ENCODE peak calls at places on chromosomes 4 and X, in seven cellular contexts. One of them, this sample, is unnamed.

GRCh38 chr4:79964715-79965345 is 108.2 kb downstream of the ANTXR2 start:
- DNase-seq in OCI-LY7: no peak
- DNase-seq in left lung: no peak
- DNase-seq in caudate nucleus: no peak
- DNase-seq in spleen: peak; percentile 55
- DNase-seq in PC-9: no peak
- DNase-seq in CD4-positive, alpha-beta T cell: no peak
- DNase-seq in this sample: no peak

GRCh38 chr4:140726776-140727500 is 29.2 kb downstream of the TBC1D9 start:
- DNase-seq in spleen: no peak
- DNase-seq in OCI-LY7: no peak
- DNase-seq in CD4-positive, alpha-beta T cell: no peak
- DNase-seq in left lung: no peak
- DNase-seq in caudate nucleus: no peak
- DNase-seq in PC-9: peak; percentile 29
- DNase-seq in this sample: no peak

GRCh38 chrX:118502121-118502794 is 6.6 kb downstream of the DOCK11 start:
- DNase-seq in CD4-positive, alpha-beta T cell: no peak
- DNase-seq in spleen: no peak
- DNase-seq in OCI-LY7: no peak
- DNase-seq in PC-9: no peak
- DNase-seq in caudate nucleus: no peak
- DNase-seq in left lung: no peak
- DNase-seq in this sample: no peak

GRCh38 chr4:142088906-142089305 is 452.5 kb downstream of the IL15 start:
- DNase-seq in OCI-LY7: no peak
- DNase-seq in PC-9: no peak
- DNase-seq in left lung: no peak
- DNase-seq in spleen: no peak
- DNase-seq in caudate nucleus: no peak
- DNase-seq in CD4-positive, alpha-beta T cell: no peak
- DNase-seq in this sample: no peak

GRCh38 chr4:182897601-182898478 is 19.3 kb downstream of the DCTD start:
- DNase-seq in CD4-positive, alpha-beta T cell: no peak
- DNase-seq in OCI-LY7: no peak
- DNase-seq in left lung: peak; percentile 70
- DNase-seq in PC-9: no peak
- DNase-seq in caudate nucleus: no peak
- DNase-seq in spleen: no peak
- DNase-seq in this sample: peak; percentile 61

GRCh38 chrX:53265771-53266170 is 15.6 kb downstream of the IQSEC2 start:
- DNase-seq in CD4-positive, alpha-beta T cell: no peak
- DNase-seq in spleen: no peak
- DNase-seq in left lung: no peak
- DNase-seq in OCI-LY7: no peak
- DNase-seq in PC-9: no peak
- DNase-seq in caudate nucleus: no peak
- DNase-seq in this sample: no peak

GRCh38 chrX:120463241-120463640 is 5.9 kb downstream of the LAMP2 start:
- DNase-seq in caudate nucleus: no peak
- DNase-seq in left lung: no peak
- DNase-seq in spleen: no peak
- DNase-seq in PC-9: no peak
- DNase-seq in CD4-positive, alpha-beta T cell: no peak
- DNase-seq in OCI-LY7: no peak
- DNase-seq in this sample: no peak

GRCh38 chrX:133437356-133437755 is 22.1 kb upstream of the GPC4 start:
- DNase-seq in left lung: no peak
- DNase-seq in caudate nucleus: no peak
- DNase-seq in spleen: no peak
- DNase-seq in CD4-positive, alpha-beta T cell: no peak
- DNase-seq in PC-9: peak; percentile 20
- DNase-seq in OCI-LY7: no peak
- DNase-seq in this sample: no peak

GRCh38 chr4:123977623-123978022 is 581.0 kb downstream of the SPRY1 start:
- DNase-seq in CD4-positive, alpha-beta T cell: no peak
- DNase-seq in PC-9: no peak
- DNase-seq in spleen: no peak
- DNase-seq in OCI-LY7: no peak
- DNase-seq in left lung: no peak
- DNase-seq in caudate nucleus: no peak
- DNase-seq in this sample: no peak

GRCh38 chrX:44494357-44494756 is 48.3 kb downstream of the FUNDC1 start:
- DNase-seq in CD4-positive, alpha-beta T cell: no peak
- DNase-seq in OCI-LY7: no peak
- DNase-seq in spleen: no peak
- DNase-seq in left lung: no peak
- DNase-seq in caudate nucleus: no peak
- DNase-seq in PC-9: no peak
- DNase-seq in this sample: no peak

GRCh38 chrX:12951590-12951965 is 23.3 kb upstream of the TMSB4X start:
- DNase-seq in caudate nucleus: no peak
- DNase-seq in spleen: no peak
- DNase-seq in OCI-LY7: peak; percentile 52
- DNase-seq in PC-9: no peak
- DNase-seq in left lung: no peak
- DNase-seq in CD4-positive, alpha-beta T cell: no peak
- DNase-seq in this sample: no peak

GRCh38 chr4:17502764-17503163 is 9.1 kb downstream of the QDPR start:
- DNase-seq in left lung: no peak
- DNase-seq in PC-9: no peak
- DNase-seq in OCI-LY7: no peak
- DNase-seq in CD4-positive, alpha-beta T cell: no peak
- DNase-seq in caudate nucleus: no peak
- DNase-seq in spleen: no peak
- DNase-seq in this sample: no peak

GRCh38 chr4:116702949-116703348 is 382.4 kb downstream of the TRAM1L1 start:
- DNase-seq in PC-9: no peak
- DNase-seq in left lung: no peak
- DNase-seq in caudate nucleus: no peak
- DNase-seq in CD4-positive, alpha-beta T cell: no peak
- DNase-seq in spleen: no peak
- DNase-seq in OCI-LY7: peak; percentile 13
- DNase-seq in this sample: no peak

GRCh38 chrX:13088155-13088485 is 43.7 kb upstream of the FAM9C start:
- DNase-seq in spleen: peak; percentile 79
- DNase-seq in CD4-positive, alpha-beta T cell: no peak
- DNase-seq in caudate nucleus: no peak
- DNase-seq in PC-9: no peak
- DNase-seq in OCI-LY7: peak; percentile 69
- DNase-seq in left lung: no peak
- DNase-seq in this sample: no peak

GRCh38 chrX:1853916-1854315 is 239.1 kb downstream of the ASMT start:
- DNase-seq in CD4-positive, alpha-beta T cell: no peak
- DNase-seq in OCI-LY7: no peak
- DNase-seq in left lung: no peak
- DNase-seq in PC-9: no peak
- DNase-seq in caudate nucleus: no peak
- DNase-seq in spleen: no peak
- DNase-seq in this sample: no peak

GRCh38 chr4:16889945-16890344 is 8.5 kb downstream of the LDB2 start:
- DNase-seq in PC-9: no peak
- DNase-seq in left lung: no peak
- DNase-seq in spleen: no peak
- DNase-seq in OCI-LY7: no peak
- DNase-seq in caudate nucleus: no peak
- DNase-seq in CD4-positive, alpha-beta T cell: no peak
- DNase-seq in this sample: no peak

GRCh38 chr4:2643555-2643954 is 107.1 kb downstream of the FAM193A start:
- DNase-seq in left lung: no peak
- DNase-seq in PC-9: no peak
- DNase-seq in OCI-LY7: no peak
- DNase-seq in CD4-positive, alpha-beta T cell: no peak
- DNase-seq in spleen: no peak
- DNase-seq in caudate nucleus: no peak
- DNase-seq in this sample: no peak

GRCh38 chrX:56728321-56728720 is 722 bp upstream of the NBDY start:
- DNase-seq in spleen: no peak
- DNase-seq in left lung: no peak
- DNase-seq in caudate nucleus: no peak
- DNase-seq in OCI-LY7: peak; percentile 38
- DNase-seq in PC-9: no peak
- DNase-seq in CD4-positive, alpha-beta T cell: no peak
- DNase-seq in this sample: no peak

GRCh38 chr4:113073614-113074013 is 24.2 kb downstream of the ANK2 start:
- DNase-seq in caudate nucleus: no peak
- DNase-seq in spleen: no peak
- DNase-seq in left lung: no peak
- DNase-seq in PC-9: no peak
- DNase-seq in CD4-positive, alpha-beta T cell: no peak
- DNase-seq in OCI-LY7: no peak
- DNase-seq in this sample: no peak

GRCh38 chrX:53160297-53160983 is 64.6 kb downstream of the KDM5C start:
- DNase-seq in OCI-LY7: no peak
- DNase-seq in PC-9: no peak
- DNase-seq in left lung: no peak
- DNase-seq in caudate nucleus: no peak
- DNase-seq in spleen: no peak
- DNase-seq in CD4-positive, alpha-beta T cell: no peak
- DNase-seq in this sample: no peak

GRCh38 chr4:55125763-55126541 is 557 bp upstream of the KDR start:
- DNase-seq in spleen: no peak
- DNase-seq in left lung: no peak
- DNase-seq in OCI-LY7: no peak
- DNase-seq in caudate nucleus: no peak
- DNase-seq in PC-9: no peak
- DNase-seq in CD4-positive, alpha-beta T cell: no peak
- DNase-seq in this sample: no peak

GRCh38 chrX:71885099-71885498 is 25.5 kb upstream of the NHSL2 start:
- DNase-seq in CD4-positive, alpha-beta T cell: no peak
- DNase-seq in spleen: no peak
- DNase-seq in caudate nucleus: no peak
- DNase-seq in left lung: no peak
- DNase-seq in PC-9: no peak
- DNase-seq in OCI-LY7: no peak
- DNase-seq in this sample: no peak

GRCh38 chr4:187268940-187269339 is 545.3 kb upstream of the FAT1 start:
- DNase-seq in PC-9: no peak
- DNase-seq in caudate nucleus: no peak
- DNase-seq in CD4-positive, alpha-beta T cell: no peak
- DNase-seq in left lung: no peak
- DNase-seq in spleen: no peak
- DNase-seq in OCI-LY7: no peak
- DNase-seq in this sample: no peak

GRCh38 chrX:87516716-87517115 is 886 bp upstream of the KLHL4 start:
- DNase-seq in CD4-positive, alpha-beta T cell: no peak
- DNase-seq in PC-9: no peak
- DNase-seq in caudate nucleus: no peak
- DNase-seq in OCI-LY7: no peak
- DNase-seq in left lung: no peak
- DNase-seq in spleen: no peak
- DNase-seq in this sample: no peak
- H3K27ac ChIP-seq in CD4-positive, alpha-beta T cell: no peak overlapping the region
- H3K27ac ChIP-seq in PC-9: no peak overlapping the region
- H3K27ac ChIP-seq in caudate nucleus: peak overlapping the region; percentile 72
- H3K27ac ChIP-seq in OCI-LY7: no peak overlapping the region
- H3K27ac ChIP-seq in left lung: no peak overlapping the region
- H3K27ac ChIP-seq in spleen: no peak overlapping the region
- H3K27ac ChIP-seq in this sample: no peak overlapping the region

DNA sequence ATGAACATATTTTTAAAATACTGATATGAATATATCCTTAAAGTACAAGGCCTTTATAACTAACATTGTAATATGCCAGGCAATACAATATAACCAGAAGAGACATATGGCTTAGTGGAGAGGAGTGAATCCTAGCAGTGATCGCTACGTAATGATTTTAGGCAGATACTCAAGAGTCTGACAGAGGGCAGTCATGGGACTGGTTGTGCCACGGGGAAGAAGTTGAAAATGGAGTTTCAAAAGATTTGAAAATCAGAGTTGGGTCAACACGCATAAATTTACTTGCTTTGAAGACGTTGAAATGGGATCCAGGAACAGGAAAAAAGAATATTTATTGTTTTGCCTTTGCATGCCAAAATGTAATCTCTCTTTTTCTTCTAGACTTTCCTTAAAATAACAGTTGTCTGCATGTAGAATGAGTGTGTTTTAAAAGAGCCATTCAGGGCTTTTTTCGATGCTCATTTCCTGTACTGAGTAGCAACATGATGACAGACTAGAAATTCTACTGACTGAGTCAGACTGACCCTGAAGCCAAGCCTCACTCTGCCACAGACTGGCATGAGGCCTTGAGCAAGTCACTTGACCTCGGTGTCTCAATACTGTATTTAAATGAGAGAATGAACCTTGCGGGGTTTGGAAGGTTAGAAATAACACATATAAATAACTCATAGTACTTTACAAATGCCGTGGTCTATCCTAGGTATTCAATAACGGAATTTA is 8.1 kb upstream of the SMS start:
- DNase-seq in PC-9: peak; percentile 34
- DNase-seq in OCI-LY7: no peak
- DNase-seq in caudate nucleus: no peak
- DNase-seq in spleen: no peak
- DNase-seq in CD4-positive, alpha-beta T cell: no peak
- DNase-seq in left lung: peak; percentile 47
- DNase-seq in this sample: no peak
- H3K27ac ChIP-seq in PC-9: peak overlapping the region; percentile 91
- H3K27ac ChIP-seq in OCI-LY7: no peak overlapping the region
- H3K27ac ChIP-seq in caudate nucleus: no peak overlapping the region
- H3K27ac ChIP-seq in spleen: no peak overlapping the region
- H3K27ac ChIP-seq in CD4-positive, alpha-beta T cell: no peak overlapping the region
- H3K27ac ChIP-seq in left lung: peak overlapping the region; percentile 54
- H3K27ac ChIP-seq in this sample: peak overlapping the region; percentile 41

GRCh38 chr4:665751-666435 is 8.2 kb downstream of the ATP5ME start:
- DNase-seq in left lung: no peak
- DNase-seq in caudate nucleus: no peak
- DNase-seq in OCI-LY7: no peak
- DNase-seq in CD4-positive, alpha-beta T cell: no peak
- DNase-seq in PC-9: no peak
- DNase-seq in spleen: peak; percentile 71
- DNase-seq in this sample: no peak

GRCh38 chr4:664713-665231 is 9.3 kb downstream of the ATP5ME start:
- DNase-seq in left lung: peak; percentile 27
- DNase-seq in caudate nucleus: no peak
- DNase-seq in spleen: peak; percentile 76
- DNase-seq in CD4-positive, alpha-beta T cell: no peak
- DNase-seq in OCI-LY7: no peak
- DNase-seq in PC-9: no peak
- DNase-seq in this sample: no peak

GRCh38 chr4:666822-667544 is 7.1 kb downstream of the ATP5ME start:
- DNase-seq in spleen: peak; percentile 75
- DNase-seq in CD4-positive, alpha-beta T cell: no peak
- DNase-seq in OCI-LY7: no peak
- DNase-seq in caudate nucleus: no peak
- DNase-seq in left lung: no peak
- DNase-seq in PC-9: no peak
- DNase-seq in this sample: peak; percentile 9

GRCh38 chr4:666436-666810 is 7.7 kb downstream of the ATP5ME start:
- DNase-seq in left lung: no peak
- DNase-seq in CD4-positive, alpha-beta T cell: no peak
- DNase-seq in caudate nucleus: no peak
- DNase-seq in PC-9: no peak
- DNase-seq in spleen: peak; percentile 72
- DNase-seq in OCI-LY7: no peak
- DNase-seq in this sample: no peak

GRCh38 chr4:665381-665750 is 8.7 kb downstream of the ATP5ME start:
- DNase-seq in CD4-positive, alpha-beta T cell: no peak
- DNase-seq in OCI-LY7: no peak
- DNase-seq in left lung: no peak
- DNase-seq in caudate nucleus: no peak
- DNase-seq in PC-9: no peak
- DNase-seq in spleen: no peak
- DNase-seq in this sample: no peak
- H3K27ac ChIP-seq in CD4-positive, alpha-beta T cell: no peak overlapping the region
- H3K27ac ChIP-seq in OCI-LY7: no peak overlapping the region
- H3K27ac ChIP-seq in left lung: no peak overlapping the region
- H3K27ac ChIP-seq in caudate nucleus: peak overlapping the region; percentile 24
- H3K27ac ChIP-seq in PC-9: no peak overlapping the region
- H3K27ac ChIP-seq in spleen: no peak overlapping the region
- H3K27ac ChIP-seq in this sample: no peak overlapping the region

GRCh38 chr4:94534401-94535312 is 82.9 kb downstream of the PDLIM5 start:
- DNase-seq in left lung: no peak
- DNase-seq in OCI-LY7: no peak
- DNase-seq in PC-9: no peak
- DNase-seq in caudate nucleus: no peak
- DNase-seq in spleen: no peak
- DNase-seq in CD4-positive, alpha-beta T cell: no peak
- DNase-seq in this sample: no peak
- H3K27ac ChIP-seq in left lung: peak overlapping the region; percentile 40
- H3K27ac ChIP-seq in OCI-LY7: no peak overlapping the region
- H3K27ac ChIP-seq in PC-9: peak overlapping the region; percentile 60
- H3K27ac ChIP-seq in caudate nucleus: no peak overlapping the region
- H3K27ac ChIP-seq in spleen: peak overlapping the region; percentile 39
- H3K27ac ChIP-seq in CD4-positive, alpha-beta T cell: no peak overlapping the region
- H3K27ac ChIP-seq in this sample: peak overlapping the region; percentile 19